ENCODE peak calls at places on chromosomes 4 and X, in five cellular contexts. Q, L, V, N and Z are unnamed samples. For H4K20me1, the result is how much of the 10 kb centered on the place peaks cover.

GRCh38 chr4:10028910-10029309 is 7.6 kb upstream of the SLC2A9 start:
- DNase-seq in Q (peak), L (no peak), V (no peak), N (no peak), Z (no peak)

GRCh38 chrX:129360175-129360574 is 163.1 kb downstream of the SMARCA1 start:
- DNase-seq in Q (peak), L (peak), V (peak), N (peak), Z (no peak)

GRCh38 chrX:41737065-41737464 is 13.1 kb downstream of the GPR82 start:
- DNase-seq in Q (no peak), L (no peak), V (no peak), N (no peak), Z (no peak)

GRCh38 chr4:145481164-145481941 is at the start of gene SMAD1:
- DNase-seq in Q (peak), L (peak), V (peak), N (peak), Z (peak)

GRCh38 chr4:1357356-1358248 is 10.6 kb downstream of the UVSSA start:
- DNase-seq in Q (no peak), L (no peak), V (no peak), N (no peak), Z (no peak)

GRCh38 chr4:145566086-145566708 is 53.0 kb upstream of the MMAA start:
- DNase-seq in Q (no peak), L (no peak), V (no peak), N (no peak), Z (no peak)

GRCh38 chr4:103091601-103092223 is 7.9 kb downstream of the BDH2 start:
- DNase-seq in Q (peak), L (peak), V (peak), N (peak), Z (no peak)

GRCh38 chr4:123649644-123650356 is 253.2 kb downstream of the SPRY1 start:
- DNase-seq in Q (peak), L (peak), V (no peak), N (no peak), Z (no peak)

GRCh38 chr4:106869551-106869950 is 166.6 kb downstream of the DKK2 start:
- DNase-seq in Q (peak), L (no peak), V (no peak), N (no peak), Z (no peak)

GRCh38 chr4:81600511-81601269 is 129.0 kb upstream of the RASGEF1B start:
- DNase-seq in Q (no peak), L (peak), V (no peak), N (no peak), Z (no peak)

GRCh38 chrX:43504394-43504793 is 151.7 kb upstream of the MAOA start:
- DNase-seq in Q (no peak), L (no peak), V (no peak), N (no peak), Z (no peak)

GRCh38 chr4:4480685-4481393 is 61.0 kb downstream of the STX18 start:
- DNase-seq in Q (peak), L (peak), V (peak), N (no peak), Z (peak)

GRCh38 chr4:112082954-112083586 is 62.2 kb upstream of the FAM241A start:
- DNase-seq in Q (peak), L (no peak), V (peak), N (peak), Z (peak)

GRCh38 chrX:112734250-112734649 is 54.5 kb upstream of the LHFPL1 start:
- DNase-seq in Q (peak), L (no peak), V (no peak), N (no peak), Z (no peak)

GRCh38 chrX:48509619-48510018 is 827 bp downstream of the PORCN start:
- DNase-seq in Q (peak), L (no peak), V (no peak), N (no peak), Z (peak)

GRCh38 chr4:40455340-40455902 is 120.3 kb downstream of the CHRNA9 start:
- DNase-seq in Q (peak), L (no peak), V (no peak), N (no peak), Z (no peak)

GRCh38 chr4:139035650-139036049 is 20.1 kb downstream of the NOCT start:
- DNase-seq in Q (no peak), L (no peak), V (no peak), N (no peak), Z (no peak)

GRCh38 chr4:38867478-38868054 is at the start of gene FAM114A1:
- DNase-seq in Q (peak), L (peak), V (peak), N (no peak), Z (peak)

GRCh38 chr4:82043081-82043808 is 330.5 kb downstream of the HNRNPD start:
- DNase-seq in Q (peak), L (peak), V (no peak), N (no peak), Z (no peak)

GRCh38 chr4:105594094-105595010 is 41.9 kb downstream of the ARHGEF38 start:
- DNase-seq in Q (no peak), L (no peak), V (peak), N (no peak), Z (no peak)
- H3K4me2 ChIP-seq in Q (no peak), L (no peak), V (no peak), N (no peak), Z (no peak)

GRCh38 chr4:3302164-3302785 is 9.5 kb downstream of the RGS12 start:
- DNase-seq in Q (no peak), L (no peak), V (peak), N (no peak), Z (peak)
- H4K20me1 ChIP-seq in Q (under half), L (half or more), V (under half), N (under half), Z (under half)

GRCh38 chrX:111465664-111466063 is 45.8 kb upstream of the SERTM2 start:
- DNase-seq in Q (no peak), L (no peak), V (no peak), N (no peak), Z (no peak)
- H3K4me2 ChIP-seq in Q (no peak), L (no peak), V (no peak), N (no peak), Z (no peak)

GRCh38 chrX:47222776-47223350 is 4.4 kb downstream of the CDK16 start:
- DNase-seq in Q (no peak), L (peak), V (no peak), N (no peak), Z (no peak)
- H4K20me1 ChIP-seq in Q (under half), L (half or more), V (under half), N (under half), Z (half or more)

DNA sequence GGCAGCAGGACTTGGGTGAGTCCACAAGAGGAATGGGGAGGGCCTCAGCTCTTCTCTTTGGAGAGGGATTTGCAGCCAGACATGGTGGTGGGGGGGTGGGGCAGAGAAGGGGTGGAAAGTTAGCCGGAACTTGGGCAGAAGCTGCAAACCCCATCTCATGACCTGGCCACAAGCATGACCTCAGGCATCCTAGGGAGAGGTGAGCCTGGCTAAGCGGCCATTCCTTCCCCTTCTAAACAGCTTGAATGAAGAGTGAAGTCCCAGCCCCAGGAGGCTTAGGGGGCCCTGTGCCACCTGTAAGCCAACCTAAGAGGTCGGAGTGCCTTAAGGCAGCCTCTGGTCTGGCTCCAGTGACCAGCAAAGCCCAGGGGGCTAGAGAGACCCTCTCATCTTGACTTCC is 78.5 kb downstream of the STARD8 start:
- DNase-seq in Q (no peak), L (no peak), V (no peak), N (no peak), Z (peak)
- H3K4me2 ChIP-seq in Q (no peak), L (no peak), V (no peak), N (no peak), Z (no peak)

DNA sequence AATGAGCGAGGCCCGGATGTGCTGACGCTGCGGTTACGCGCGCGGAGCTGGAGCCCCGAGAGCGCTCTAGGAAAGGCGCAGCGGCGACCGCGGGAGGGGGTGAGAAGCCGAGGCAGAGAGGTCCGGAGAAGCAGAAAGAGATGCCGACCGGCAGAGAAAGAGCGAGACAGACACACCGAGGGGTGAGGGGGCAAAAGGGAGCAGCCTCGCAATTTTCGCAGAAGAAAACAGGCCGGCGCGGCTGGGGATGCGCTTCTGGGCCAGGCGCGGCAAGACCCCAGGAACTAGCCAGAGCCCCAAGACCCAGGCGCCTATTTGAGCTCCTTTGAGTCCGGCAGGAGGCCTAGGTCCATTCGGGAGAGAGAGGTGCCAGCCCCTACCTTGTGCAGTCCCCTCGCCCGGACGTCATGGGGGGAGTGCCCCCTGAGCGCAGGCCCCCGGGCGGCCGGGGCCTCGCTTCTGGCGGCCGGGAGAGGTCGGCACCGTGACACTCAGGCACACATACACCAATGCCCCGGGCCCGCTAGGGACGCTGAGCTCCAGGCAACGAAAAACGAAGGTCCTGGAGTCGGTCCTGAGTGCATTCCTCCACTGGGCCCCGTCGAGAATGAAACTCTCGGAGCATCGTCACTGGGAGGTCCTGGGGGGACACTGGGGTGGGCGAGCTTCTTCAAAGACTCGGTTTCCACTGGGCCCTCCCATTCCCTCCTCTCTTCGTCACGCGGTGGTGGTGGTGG is 13.3 kb downstream of the HMX1 start:
- DNase-seq in Q (no peak), L (peak), V (no peak), N (no peak), Z (peak)
- H4K20me1 ChIP-seq in Q (under half), L (half or more), V (under half), N (under half), Z (under half)